ENCODE peak calls at places on chromosomes 3 and 15, in seven cellular contexts. One of them, this sample, is unnamed.
A peak's percentile ranks its signal among the peaks of the same experiment; 100 is the strongest.

GRCh38 chr3:195100903-195101591 is 169.9 kb downstream of the XXYLT1 start:
- DNase-seq in esophagus squamous epithelium: no peak
- DNase-seq in WTC11: no peak
- DNase-seq in left lung: peak; percentile 88
- DNase-seq in neural progenitor cell: no peak
- DNase-seq in vagina: no peak
- DNase-seq in astrocyte of the spinal cord: no peak
- DNase-seq in this sample: no peak

GRCh38 chr3:194481103-194481502 is 5.7 kb downstream of the ATP13A3 start:
- DNase-seq in esophagus squamous epithelium: no peak
- DNase-seq in WTC11: no peak
- DNase-seq in left lung: no peak
- DNase-seq in neural progenitor cell: no peak
- DNase-seq in vagina: no peak
- DNase-seq in astrocyte of the spinal cord: peak; percentile 68
- DNase-seq in this sample: no peak

GRCh38 chr3:149400645-149401044 is 23.2 kb upstream of the TM4SF1 start:
- DNase-seq in esophagus squamous epithelium: no peak
- DNase-seq in WTC11: no peak
- DNase-seq in left lung: no peak
- DNase-seq in neural progenitor cell: no peak
- DNase-seq in vagina: no peak
- DNase-seq in astrocyte of the spinal cord: no peak
- DNase-seq in this sample: no peak

GRCh38 chr3:183825380-183826161 is at the start of gene MAP6D1:
- DNase-seq in esophagus squamous epithelium: no peak
- DNase-seq in WTC11: peak; percentile 80
- DNase-seq in left lung: no peak
- DNase-seq in neural progenitor cell: peak; percentile 90
- DNase-seq in vagina: no peak
- DNase-seq in astrocyte of the spinal cord: peak; percentile 39
- DNase-seq in this sample: peak; percentile 57

GRCh38 chr3:151918253-151919029 is 45.0 kb downstream of the SUCNR1 start:
- DNase-seq in esophagus squamous epithelium: no peak
- DNase-seq in WTC11: no peak
- DNase-seq in left lung: peak; percentile 42
- DNase-seq in neural progenitor cell: peak; percentile 27
- DNase-seq in vagina: no peak
- DNase-seq in astrocyte of the spinal cord: peak; percentile 75
- DNase-seq in this sample: no peak

GRCh38 chr3:42873216-42873982 is 2.3 kb downstream of the CYP8B1 start:
- DNase-seq in esophagus squamous epithelium: no peak
- DNase-seq in WTC11: no peak
- DNase-seq in left lung: no peak
- DNase-seq in neural progenitor cell: no peak
- DNase-seq in vagina: no peak
- DNase-seq in astrocyte of the spinal cord: no peak
- DNase-seq in this sample: no peak

GRCh38 chr3:124483915-124484470 is 246.3 kb upstream of the UMPS start:
- DNase-seq in esophagus squamous epithelium: no peak
- DNase-seq in WTC11: no peak
- DNase-seq in left lung: no peak
- DNase-seq in neural progenitor cell: no peak
- DNase-seq in vagina: no peak
- DNase-seq in astrocyte of the spinal cord: no peak
- DNase-seq in this sample: no peak

GRCh38 chr15:62165793-62166380 is 802 bp upstream of the C2CD4B start:
- DNase-seq in esophagus squamous epithelium: no peak
- DNase-seq in WTC11: no peak
- DNase-seq in left lung: no peak
- DNase-seq in neural progenitor cell: no peak
- DNase-seq in vagina: no peak
- DNase-seq in astrocyte of the spinal cord: no peak
- DNase-seq in this sample: no peak

GRCh38 chr15:66023322-66023972 is 154.2 kb downstream of the RAB11A start:
- DNase-seq in esophagus squamous epithelium: no peak
- DNase-seq in WTC11: no peak
- DNase-seq in left lung: no peak
- DNase-seq in neural progenitor cell: peak; percentile 40
- DNase-seq in vagina: no peak
- DNase-seq in astrocyte of the spinal cord: peak; percentile 22
- DNase-seq in this sample: no peak

DNA sequence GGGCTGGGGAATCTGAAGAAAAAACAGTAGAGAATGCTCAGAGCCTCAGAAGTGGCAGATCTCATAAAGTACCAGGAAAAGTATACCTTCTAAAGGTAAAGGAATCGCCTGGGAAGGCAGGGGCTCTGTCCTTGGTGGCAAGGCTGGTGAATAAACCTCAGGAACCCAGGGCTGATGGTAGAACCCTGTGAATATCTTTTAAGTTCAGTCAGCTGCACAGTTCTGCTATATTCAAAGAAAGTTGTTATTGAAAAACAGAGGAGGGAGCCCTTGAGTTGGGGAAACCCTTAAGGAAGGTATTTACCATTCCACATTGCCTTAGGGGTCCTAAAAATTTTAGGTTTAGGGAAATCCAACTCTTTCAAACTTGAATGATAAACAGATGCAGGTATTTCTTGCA is 31.2 kb downstream of the ZPLD1 start:
- DNase-seq in esophagus squamous epithelium: no peak
- DNase-seq in WTC11: no peak
- DNase-seq in left lung: no peak
- DNase-seq in neural progenitor cell: no peak
- DNase-seq in vagina: no peak
- DNase-seq in astrocyte of the spinal cord: no peak
- DNase-seq in this sample: no peak
- TF ChIP-seq CTCF in esophagus squamous epithelium: no peak
- TF ChIP-seq CTCF in WTC11: no peak
- TF ChIP-seq CTCF in left lung: no peak
- TF ChIP-seq CTCF in neural progenitor cell: peak; percentile 23
- TF ChIP-seq CTCF in vagina: no peak
- TF ChIP-seq CTCF in astrocyte of the spinal cord: peak; percentile 22
- TF ChIP-seq CTCF in this sample: no peak

GRCh38 chr3:193248848-193249468 is 7.9 kb downstream of the PLAAT1 start:
- DNase-seq in esophagus squamous epithelium: no peak
- DNase-seq in WTC11: no peak
- DNase-seq in left lung: no peak
- DNase-seq in neural progenitor cell: no peak
- DNase-seq in vagina: no peak
- DNase-seq in astrocyte of the spinal cord: no peak
- DNase-seq in this sample: no peak
- TF ChIP-seq CTCF in esophagus squamous epithelium: no peak
- TF ChIP-seq CTCF in WTC11: no peak
- TF ChIP-seq CTCF in left lung: no peak
- TF ChIP-seq CTCF in neural progenitor cell: no peak
- TF ChIP-seq CTCF in vagina: no peak
- TF ChIP-seq CTCF in astrocyte of the spinal cord: no peak
- TF ChIP-seq CTCF in this sample: no peak

DNA sequence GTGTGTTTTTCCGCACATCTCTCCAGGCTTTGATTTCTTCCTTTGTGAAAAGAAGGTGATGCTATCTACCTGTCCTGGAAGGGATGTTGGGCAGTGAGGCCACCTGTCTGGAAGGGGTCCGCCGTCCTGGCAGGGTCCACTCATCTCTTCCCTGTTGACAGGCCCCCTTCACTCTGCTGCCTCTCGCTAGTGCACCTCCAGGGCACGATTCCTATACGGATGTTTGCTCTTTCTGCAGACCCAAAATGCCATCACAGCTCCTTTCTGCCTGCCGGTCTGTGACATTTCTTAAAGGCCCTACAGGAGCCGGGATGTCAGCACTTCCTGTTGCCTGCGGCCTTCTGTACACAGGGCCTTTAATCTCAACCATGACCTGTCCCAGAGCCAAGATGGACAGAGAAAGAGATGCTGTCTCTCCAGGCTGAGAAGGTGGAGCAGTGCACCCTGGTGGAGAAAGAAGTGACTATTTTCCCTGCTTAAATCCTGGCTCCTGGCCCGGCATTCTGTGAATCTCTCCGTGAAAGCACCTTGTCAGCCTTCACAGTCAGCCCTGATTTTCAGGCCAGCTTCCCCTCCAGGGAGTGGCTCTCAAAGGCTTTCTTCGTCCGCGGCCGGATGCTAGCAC is 7.4 kb downstream of the FAM3D start:
- DNase-seq in esophagus squamous epithelium: no peak
- DNase-seq in WTC11: peak; percentile 51
- DNase-seq in left lung: no peak
- DNase-seq in neural progenitor cell: peak; percentile 60
- DNase-seq in vagina: no peak
- DNase-seq in astrocyte of the spinal cord: peak; percentile 22
- DNase-seq in this sample: no peak
- TF ChIP-seq CTCF in esophagus squamous epithelium: no peak
- TF ChIP-seq CTCF in WTC11: no peak
- TF ChIP-seq CTCF in left lung: no peak
- TF ChIP-seq CTCF in neural progenitor cell: peak; percentile 59
- TF ChIP-seq CTCF in vagina: no peak
- TF ChIP-seq CTCF in astrocyte of the spinal cord: peak; percentile 44
- TF ChIP-seq CTCF in this sample: no peak

DNA sequence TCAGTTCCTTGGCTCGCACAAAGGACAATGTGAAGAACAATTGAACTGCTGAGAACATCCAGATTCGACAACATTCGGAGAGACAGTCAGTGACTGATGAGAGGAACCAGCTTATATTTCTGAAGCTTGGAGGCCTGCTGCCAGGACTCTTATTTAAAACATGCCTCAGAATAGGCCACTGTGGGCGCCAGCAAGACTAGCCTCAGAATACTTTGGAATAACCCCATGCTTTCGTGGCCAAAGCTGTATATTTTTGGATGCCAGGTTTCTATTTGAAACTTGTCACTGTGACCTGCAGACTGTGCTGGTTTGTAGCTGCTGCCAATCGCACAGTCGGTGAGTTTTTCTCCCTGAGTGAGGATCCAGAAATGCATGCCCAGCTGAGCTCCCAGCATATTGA is 129.9 kb upstream of the UBE3A start:
- DNase-seq in esophagus squamous epithelium: no peak
- DNase-seq in WTC11: no peak
- DNase-seq in left lung: no peak
- DNase-seq in neural progenitor cell: no peak
- DNase-seq in vagina: no peak
- DNase-seq in astrocyte of the spinal cord: no peak
- DNase-seq in this sample: no peak
- TF ChIP-seq CTCF in esophagus squamous epithelium: no peak
- TF ChIP-seq CTCF in WTC11: no peak
- TF ChIP-seq CTCF in left lung: no peak
- TF ChIP-seq CTCF in neural progenitor cell: no peak
- TF ChIP-seq CTCF in vagina: no peak
- TF ChIP-seq CTCF in astrocyte of the spinal cord: no peak
- TF ChIP-seq CTCF in this sample: no peak